ENCODE peak calls at places on chromosomes 4 and X, in eight cellular contexts. One of them, this sample, is unnamed.

GRCh38 chrX:154541896-154542722 is 4.5 kb downstream of the G6PD start:
- DNase-seq in IMR-90: peak
- DNase-seq in CD4-positive, alpha-beta T cell: no peak
- DNase-seq in naive thymus-derived CD8-positive, alpha-beta T cell: no peak
- DNase-seq in H54: peak
- DNase-seq in ovary: peak
- DNase-seq in aorta: peak
- DNase-seq in G401: peak
- DNase-seq in this sample: no peak

GRCh38 chr4:139256349-139256748 is 23.7 kb downstream of the MGARP start:
- DNase-seq in aorta: no peak
- DNase-seq in naive thymus-derived CD8-positive, alpha-beta T cell: no peak
- DNase-seq in H54: no peak
- DNase-seq in CD4-positive, alpha-beta T cell: no peak
- DNase-seq in ovary: no peak
- DNase-seq in G401: no peak
- DNase-seq in IMR-90: no peak
- DNase-seq in this sample: no peak

GRCh38 chr4:6197433-6198174 is 2.7 kb downstream of the JAKMIP1 start:
- DNase-seq in naive thymus-derived CD8-positive, alpha-beta T cell: no peak
- DNase-seq in aorta: no peak
- DNase-seq in H54: no peak
- DNase-seq in IMR-90: no peak
- DNase-seq in CD4-positive, alpha-beta T cell: no peak
- DNase-seq in G401: no peak
- DNase-seq in ovary: no peak
- DNase-seq in this sample: no peak

GRCh38 chr4:4937926-4938325 is 78.5 kb downstream of the MSX1 start:
- DNase-seq in IMR-90: no peak
- DNase-seq in G401: no peak
- DNase-seq in ovary: no peak
- DNase-seq in H54: no peak
- DNase-seq in naive thymus-derived CD8-positive, alpha-beta T cell: no peak
- DNase-seq in CD4-positive, alpha-beta T cell: no peak
- DNase-seq in aorta: no peak
- DNase-seq in this sample: no peak

GRCh38 chr4:88002786-88003185 is 4.6 kb upstream of the PKD2 start:
- DNase-seq in CD4-positive, alpha-beta T cell: no peak
- DNase-seq in ovary: no peak
- DNase-seq in G401: no peak
- DNase-seq in naive thymus-derived CD8-positive, alpha-beta T cell: no peak
- DNase-seq in aorta: no peak
- DNase-seq in IMR-90: no peak
- DNase-seq in H54: no peak
- DNase-seq in this sample: no peak

GRCh38 chr4:62791386-62791785 is 1591.3 kb downstream of the ADGRL3 start:
- DNase-seq in IMR-90: no peak
- DNase-seq in G401: no peak
- DNase-seq in H54: no peak
- DNase-seq in aorta: no peak
- DNase-seq in CD4-positive, alpha-beta T cell: no peak
- DNase-seq in ovary: no peak
- DNase-seq in naive thymus-derived CD8-positive, alpha-beta T cell: no peak
- DNase-seq in this sample: no peak

GRCh38 chr4:108060164-108060563 is 70.5 kb downstream of the HADH start:
- DNase-seq in G401: peak
- DNase-seq in H54: no peak
- DNase-seq in ovary: no peak
- DNase-seq in CD4-positive, alpha-beta T cell: no peak
- DNase-seq in aorta: no peak
- DNase-seq in naive thymus-derived CD8-positive, alpha-beta T cell: no peak
- DNase-seq in IMR-90: peak
- DNase-seq in this sample: no peak

GRCh38 chr4:40409835-40410234 is 74.7 kb downstream of the CHRNA9 start:
- DNase-seq in CD4-positive, alpha-beta T cell: no peak
- DNase-seq in H54: no peak
- DNase-seq in naive thymus-derived CD8-positive, alpha-beta T cell: no peak
- DNase-seq in G401: no peak
- DNase-seq in IMR-90: peak
- DNase-seq in ovary: no peak
- DNase-seq in aorta: no peak
- DNase-seq in this sample: no peak

GRCh38 chr4:15400911-15401671 is 26.7 kb upstream of the C1QTNF7 start:
- DNase-seq in ovary: peak
- DNase-seq in H54: peak
- DNase-seq in aorta: peak
- DNase-seq in G401: no peak
- DNase-seq in CD4-positive, alpha-beta T cell: peak
- DNase-seq in naive thymus-derived CD8-positive, alpha-beta T cell: peak
- DNase-seq in IMR-90: peak
- DNase-seq in this sample: peak

GRCh38 chr4:7529368-7529923 is 94.7 kb upstream of the PSAPL1 start:
- DNase-seq in H54: no peak
- DNase-seq in IMR-90: no peak
- DNase-seq in CD4-positive, alpha-beta T cell: no peak
- DNase-seq in naive thymus-derived CD8-positive, alpha-beta T cell: no peak
- DNase-seq in ovary: no peak
- DNase-seq in G401: no peak
- DNase-seq in aorta: no peak
- DNase-seq in this sample: no peak

GRCh38 chr4:6906046-6906445 is 3.6 kb upstream of the TBC1D14 start:
- DNase-seq in aorta: peak
- DNase-seq in H54: no peak
- DNase-seq in G401: peak
- DNase-seq in naive thymus-derived CD8-positive, alpha-beta T cell: no peak
- DNase-seq in CD4-positive, alpha-beta T cell: no peak
- DNase-seq in ovary: peak
- DNase-seq in IMR-90: no peak
- DNase-seq in this sample: no peak

GRCh38 chrX:69128573-69128972 is 36.7 kb downstream of the PJA1 start:
- DNase-seq in H54: no peak
- DNase-seq in CD4-positive, alpha-beta T cell: no peak
- DNase-seq in ovary: peak
- DNase-seq in G401: peak
- DNase-seq in aorta: peak
- DNase-seq in naive thymus-derived CD8-positive, alpha-beta T cell: no peak
- DNase-seq in IMR-90: no peak
- DNase-seq in this sample: no peak

GRCh38 chrX:69133561-69134542 is 31.4 kb downstream of the PJA1 start:
- DNase-seq in IMR-90: peak
- DNase-seq in aorta: no peak
- DNase-seq in CD4-positive, alpha-beta T cell: no peak
- DNase-seq in H54: peak
- DNase-seq in naive thymus-derived CD8-positive, alpha-beta T cell: no peak
- DNase-seq in G401: peak
- DNase-seq in ovary: no peak
- DNase-seq in this sample: no peak

GRCh38 chr4:55503164-55503563 is 43.5 kb downstream of the CLOCK start:
- DNase-seq in ovary: no peak
- DNase-seq in IMR-90: peak
- DNase-seq in H54: peak
- DNase-seq in CD4-positive, alpha-beta T cell: no peak
- DNase-seq in aorta: no peak
- DNase-seq in G401: no peak
- DNase-seq in naive thymus-derived CD8-positive, alpha-beta T cell: no peak
- DNase-seq in this sample: no peak

GRCh38 chr4:25818293-25819240 is 44.2 kb downstream of the SEL1L3 start:
- DNase-seq in CD4-positive, alpha-beta T cell: no peak
- DNase-seq in IMR-90: peak
- DNase-seq in naive thymus-derived CD8-positive, alpha-beta T cell: no peak
- DNase-seq in H54: no peak
- DNase-seq in G401: peak
- DNase-seq in aorta: no peak
- DNase-seq in ovary: no peak
- DNase-seq in this sample: no peak

GRCh38 chrX:20639115-20639514 is 372.4 kb upstream of the RPS6KA3 start:
- DNase-seq in H54: no peak
- DNase-seq in ovary: no peak
- DNase-seq in G401: no peak
- DNase-seq in CD4-positive, alpha-beta T cell: no peak
- DNase-seq in IMR-90: no peak
- DNase-seq in aorta: no peak
- DNase-seq in naive thymus-derived CD8-positive, alpha-beta T cell: no peak
- DNase-seq in this sample: no peak

GRCh38 chr4:25085621-25086020 is 54.9 kb upstream of the LGI2 start:
- DNase-seq in G401: peak
- DNase-seq in naive thymus-derived CD8-positive, alpha-beta T cell: no peak
- DNase-seq in aorta: peak
- DNase-seq in H54: no peak
- DNase-seq in ovary: no peak
- DNase-seq in CD4-positive, alpha-beta T cell: no peak
- DNase-seq in IMR-90: no peak
- DNase-seq in this sample: no peak

GRCh38 chrX:40145670-40146470 is 48.1 kb upstream of the BCOR start:
- DNase-seq in IMR-90: no peak
- DNase-seq in aorta: no peak
- DNase-seq in H54: no peak
- DNase-seq in CD4-positive, alpha-beta T cell: no peak
- DNase-seq in naive thymus-derived CD8-positive, alpha-beta T cell: no peak
- DNase-seq in ovary: no peak
- DNase-seq in G401: no peak
- DNase-seq in this sample: peak

GRCh38 chr4:186248643-186249042 is 17.3 kb upstream of the F11 start:
- DNase-seq in IMR-90: no peak
- DNase-seq in CD4-positive, alpha-beta T cell: no peak
- DNase-seq in aorta: no peak
- DNase-seq in H54: no peak
- DNase-seq in ovary: no peak
- DNase-seq in G401: no peak
- DNase-seq in naive thymus-derived CD8-positive, alpha-beta T cell: no peak
- DNase-seq in this sample: no peak

GRCh38 chr4:90641856-90642599 is 514.8 kb downstream of the CCSER1 start:
- DNase-seq in aorta: no peak
- DNase-seq in H54: no peak
- DNase-seq in ovary: no peak
- DNase-seq in naive thymus-derived CD8-positive, alpha-beta T cell: no peak
- DNase-seq in CD4-positive, alpha-beta T cell: no peak
- DNase-seq in G401: no peak
- DNase-seq in IMR-90: no peak
- DNase-seq in this sample: no peak

GRCh38 chr4:7831330-7831729 is 108.3 kb downstream of the AFAP1 start:
- DNase-seq in ovary: no peak
- DNase-seq in aorta: no peak
- DNase-seq in CD4-positive, alpha-beta T cell: no peak
- DNase-seq in H54: no peak
- DNase-seq in G401: no peak
- DNase-seq in naive thymus-derived CD8-positive, alpha-beta T cell: no peak
- DNase-seq in IMR-90: peak
- DNase-seq in this sample: no peak

GRCh38 chrX:47156611-47157520 is 11.8 kb downstream of the RBM10 start:
- DNase-seq in ovary: no peak
- DNase-seq in naive thymus-derived CD8-positive, alpha-beta T cell: no peak
- DNase-seq in H54: no peak
- DNase-seq in G401: no peak
- DNase-seq in IMR-90: no peak
- DNase-seq in aorta: no peak
- DNase-seq in CD4-positive, alpha-beta T cell: no peak
- DNase-seq in this sample: no peak

GRCh38 chr4:46329118-46329976 is 60.6 kb downstream of the GABRA2 start:
- DNase-seq in naive thymus-derived CD8-positive, alpha-beta T cell: no peak
- DNase-seq in aorta: no peak
- DNase-seq in CD4-positive, alpha-beta T cell: no peak
- DNase-seq in H54: no peak
- DNase-seq in G401: peak
- DNase-seq in ovary: no peak
- DNase-seq in IMR-90: peak
- DNase-seq in this sample: no peak

This sample was measured in activated naive CD8-positive, alpha-beta T cell treated with anti-CD3 and anti-CD28 coated beads, Interleukin-2, amount 10 ng/mL, durations not matched to agents 7 days and 5 days.